ENCODE peak calls at places on chromosomes 13 and 19, in four cellular contexts. Y, B, A and E are unnamed samples.

GRCh38 chr19:48868196-48868886 is at the start of gene PLEKHA4:
- DNase-seq in B (no peak), A (peak), Y (peak), E (no peak)

GRCh38 chr13:80196756-80197155 is 144.2 kb downstream of the SPRY2 start:
- DNase-seq in B (no peak), A (no peak), Y (no peak), E (no peak)

GRCh38 chr19:49456351-49456750 is 3.3 kb downstream of the ALDH16A1 start:
- DNase-seq in B (no peak), A (no peak), Y (no peak), E (no peak)

GRCh38 chr13:38954291-38954690 is 36.3 kb downstream of the STOML3 start:
- DNase-seq in Y (no peak), B (no peak), A (no peak), E (no peak)

GRCh38 chr19:56839665-56840451 is 668 bp downstream of the PEG3 start:
- DNase-seq in A (peak), Y (peak), B (no peak), E (no peak)

GRCh38 chr19:21758296-21758695 is 9.1 kb downstream of the ZNF100 start:
- DNase-seq in A (no peak), Y (no peak), B (no peak), E (no peak)

GRCh38 chr19:15934332-15935078 is at the start of gene CYP4F11:
- DNase-seq in A (peak), B (no peak), Y (peak), E (no peak)

GRCh38 chr13:27592865-27593264 is 27.5 kb downstream of the LNX2 start:
- DNase-seq in A (no peak), B (no peak), Y (no peak), E (no peak)

GRCh38 chr13:35481777-35482176 is 5.3 kb upstream of the MAB21L1 start:
- DNase-seq in B (no peak), A (no peak), Y (no peak), E (no peak)

GRCh38 chr19:29625316-29625715 is 19.2 kb downstream of the POP4 start:
- DNase-seq in Y (peak), A (no peak), B (no peak), E (no peak)

GRCh38 chr13:49240017-49240416 is 7.7 kb upstream of the CDADC1 start:
- DNase-seq in B (no peak), Y (peak), A (no peak), E (no peak)

GRCh38 chr19:10612515-10613119 is 12.7 kb upstream of the SLC44A2 start:
- DNase-seq in Y (peak), A (peak), B (no peak), E (peak)

GRCh38 chr19:17735410-17735809 is 15.9 kb upstream of the FCHO1 start:
- DNase-seq in A (no peak), B (no peak), Y (no peak), E (no peak)

GRCh38 chr13:110511509-110512181 is 49.9 kb downstream of the RAB20 start:
- DNase-seq in Y (no peak), B (no peak), A (no peak), E (no peak)

GRCh38 chr19:54456423-54457373 is 6.9 kb downstream of the LENG9 start:
- DNase-seq in A (no peak), Y (no peak), B (no peak), E (no peak)

GRCh38 chr13:29021717-29022116 is 201.6 kb downstream of the MTUS2 start:
- DNase-seq in A (no peak), B (no peak), Y (no peak), E (no peak)

GRCh38 chr13:100645382-100645781 is 29.2 kb downstream of the TMTC4 start:
- DNase-seq in B (no peak), A (no peak), Y (no peak), E (no peak)

GRCh38 chr19:511101-511841 is 4.0 kb downstream of the TPGS1 start:
- DNase-seq in Y (peak), B (no peak), A (no peak), E (peak)

GRCh38 chr19:3398114-3398899 is 31.9 kb downstream of the NFIC start:
- DNase-seq in B (no peak), A (peak), Y (peak), E (no peak)

GRCh38 chr19:55474269-55475265 is 1.9 kb upstream of the ZNF628 start:
- DNase-seq in Y (no peak), A (no peak), B (no peak), E (no peak)

GRCh38 chr13:99061411-99061810 is 83.5 kb upstream of the DOCK9 start:
- DNase-seq in B (no peak), Y (no peak), A (no peak), E (no peak)

GRCh38 chr19:56538761-56539263 is at the start of gene ZFP28:
- DNase-seq in A (peak), B (peak), Y (no peak), E (no peak)

GRCh38 chr19:54882758-54883157 is 8.7 kb downstream of the FCAR start:
- DNase-seq in A (no peak), Y (no peak), B (no peak), E (peak)

GRCh38 chr13:88000239-88000638 is 329.1 kb downstream of the SLITRK5 start:
- DNase-seq in Y (no peak), B (no peak), A (no peak), E (no peak)

GRCh38 chr13:49220035-49220855 is at the start of gene MLNR:
- DNase-seq in A (peak), Y (peak), B (peak), E (peak)

GRCh38 chr13:37706041-37706440 is 107.5 kb upstream of the POSTN start:
- DNase-seq in Y (no peak), A (no peak), B (no peak), E (no peak)

GRCh38 chr19:41547569-41547968 is 28.4 kb upstream of the CEACAM21 start:
- DNase-seq in A (no peak), Y (no peak), B (no peak), E (no peak)

GRCh38 chr13:111114362-111115050 is 604 bp upstream of the ARHGEF7 start:
- DNase-seq in B (no peak), Y (peak), A (peak), E (peak)

GRCh38 chr13:48492123-48493075 is 40.5 kb downstream of the RCBTB2 start:
- DNase-seq in B (peak), Y (peak), A (peak), E (peak)

GRCh38 chr13:43307921-43308433 is 284.6 kb downstream of the DNAJC15 start:
- DNase-seq in Y (peak), B (no peak), A (peak), E (peak)

GRCh38 chr19:49339364-49340068 is 4.3 kb downstream of the CD37 start:
- DNase-seq in B (peak), Y (peak), A (peak), E (peak)

GRCh38 chr19:10226376-10227214 is 4.5 kb downstream of the S1PR2 start:
- DNase-seq in B (no peak), Y (peak), A (peak), E (no peak)

GRCh38 chr13:20637811-20638210 is 65.7 kb upstream of the IL17D start:
- DNase-seq in Y (no peak), A (no peak), B (no peak), E (no peak)

GRCh38 chr19:48608798-48609263 is 2.3 kb downstream of the SPACA4 start:
- DNase-seq in B (peak), A (no peak), Y (no peak), E (peak)

GRCh38 chr19:16073481-16073880 is 2.8 kb upstream of the TPM4 start:
- DNase-seq in B (no peak), Y (no peak), A (no peak), E (no peak)

GRCh38 chr13:46184277-46184699 is 2.3 kb upstream of the LCP1 start:
- DNase-seq in Y (peak), A (peak), B (peak), E (peak)

GRCh38 chr19:23343434-23344010 is 51.7 kb downstream of the ZNF91 start:
- DNase-seq in A (no peak), Y (no peak), B (no peak), E (no peak)

GRCh38 chr19:23346696-23347095 is 48.6 kb downstream of the ZNF91 start:
- DNase-seq in Y (no peak), B (no peak), A (no peak), E (no peak)

GRCh38 chr19:23351806-23352205 is 43.5 kb downstream of the ZNF91 start:
- DNase-seq in A (no peak), B (no peak), Y (no peak), E (no peak)

DNA sequence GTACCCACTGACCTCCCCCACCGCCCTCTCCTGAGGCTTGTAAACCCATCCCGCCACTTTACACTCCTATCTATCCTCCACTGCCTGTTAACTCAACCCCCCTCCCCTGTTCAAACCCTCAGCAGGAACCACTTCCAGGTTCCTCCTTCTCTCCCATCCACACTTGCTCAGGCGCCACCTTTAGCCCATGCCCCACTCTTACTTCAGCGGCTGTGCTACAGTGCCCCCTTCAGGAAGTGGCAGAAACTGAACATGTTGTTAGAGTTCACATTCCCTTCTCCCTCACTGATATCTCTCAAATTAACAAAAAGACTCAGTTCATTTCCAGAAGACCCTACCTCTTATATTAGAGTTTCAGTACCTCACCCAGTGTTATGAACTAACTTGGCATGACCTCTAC is 49.4 kb downstream of the ZNF91 start:
- DNase-seq in Y (no peak), B (no peak), A (no peak), E (no peak)
- TF ChIP-seq CTCF in Y (no peak), B (no peak), A (no peak), E (no peak)

DNA sequence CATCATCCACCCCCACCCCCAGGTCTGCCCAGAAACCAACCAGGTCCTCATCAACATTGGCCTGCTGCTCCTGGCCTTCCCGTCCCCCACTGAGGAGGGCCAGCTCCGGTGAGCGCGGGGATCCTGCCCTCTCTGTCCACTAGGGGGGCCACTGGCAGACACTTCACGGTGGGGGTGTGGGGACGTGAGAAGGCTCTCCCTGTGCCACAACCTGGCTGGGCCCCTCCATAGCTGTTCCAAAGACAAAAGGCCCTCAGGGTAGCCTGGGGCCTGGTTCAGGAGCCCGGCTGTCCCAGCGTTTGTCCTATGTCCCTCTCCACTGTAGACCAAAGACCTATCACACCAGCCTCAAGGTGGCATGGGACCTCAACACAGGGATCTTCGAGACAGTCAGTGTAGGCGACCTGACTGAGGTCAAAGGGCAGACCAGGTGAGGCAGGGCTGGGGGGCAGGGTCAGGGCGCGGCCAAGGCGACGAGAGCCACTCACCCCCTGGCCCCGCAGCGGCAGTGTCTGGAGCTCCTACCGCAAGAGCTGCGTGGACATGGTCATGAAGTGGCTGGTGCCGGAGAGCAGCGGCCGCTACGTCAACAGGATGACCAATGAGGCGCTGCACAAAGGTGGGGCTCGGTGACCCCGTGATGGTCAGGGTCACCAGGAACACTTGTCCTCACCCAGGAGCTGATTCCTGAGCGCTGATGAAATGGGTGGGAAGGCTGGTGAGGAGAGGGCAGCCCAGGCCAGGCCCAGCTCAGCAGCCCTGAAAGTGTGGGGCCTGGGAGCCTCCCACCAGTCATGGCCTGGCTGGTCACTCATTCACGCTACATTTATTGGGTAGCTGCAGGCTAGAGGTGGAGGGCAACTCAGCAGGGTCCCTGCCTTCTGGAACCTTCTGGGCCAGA is 7.9 kb downstream of the DCAF15 start:
- DNase-seq in A (no peak), B (no peak), Y (no peak), E (no peak)
- TF ChIP-seq CTCF in A (peak), B (no peak), Y (no peak), E (peak)

DNA sequence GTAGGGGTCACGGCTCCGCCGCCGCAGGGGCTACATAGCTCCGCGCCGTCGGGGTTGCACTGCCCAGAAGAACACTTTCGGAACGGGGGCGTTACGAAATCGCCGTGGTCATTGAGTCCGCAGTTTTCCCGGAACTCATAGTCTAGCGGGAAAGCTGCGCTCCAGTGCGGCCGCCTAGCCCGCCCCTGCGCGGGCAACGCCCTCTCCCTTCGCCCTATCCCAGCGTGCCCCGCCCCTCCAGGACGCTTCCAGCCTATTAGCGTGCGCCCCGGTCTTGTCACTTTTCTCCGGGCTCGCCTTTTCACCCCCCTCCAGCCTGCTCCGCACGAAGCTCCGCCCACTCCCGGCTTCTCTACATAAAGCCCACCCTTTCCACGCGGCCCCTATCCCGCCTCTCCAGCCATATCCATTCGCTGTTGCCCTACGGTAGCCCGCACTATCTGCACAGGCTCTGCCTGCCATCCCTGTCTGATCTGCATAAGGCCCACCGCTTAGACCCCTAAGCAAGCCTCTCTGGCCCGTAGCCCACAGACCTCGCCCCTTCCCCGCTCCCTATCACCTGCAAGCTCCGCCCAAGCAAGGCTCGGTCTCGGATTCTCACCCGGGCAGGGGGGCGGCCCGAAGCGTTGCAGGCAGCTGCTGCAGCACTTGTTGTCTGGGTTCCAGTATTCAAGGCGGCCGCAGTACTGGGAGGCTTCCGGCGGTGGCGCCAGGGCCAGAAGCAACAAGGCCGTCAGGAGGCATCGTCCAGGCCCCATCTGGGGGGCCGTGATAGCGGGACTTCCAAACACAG is 1.6 kb downstream of the IGFLR1 start:
- DNase-seq in B (peak), A (peak), Y (peak), E (peak)
- TF ChIP-seq CTCF in B (no peak), A (no peak), Y (peak), E (peak)

GRCh38 chr13:23378009-23378632 is 55.4 kb downstream of the SACS start:
- DNase-seq in A (no peak), Y (peak), B (peak), E (peak)

GRCh38 chr13:23377603-23378002 is 55.9 kb downstream of the SACS start:
- DNase-seq in A (no peak), Y (no peak), B (no peak), E (no peak)

GRCh38 chr13:23372264-23372905 is 61.1 kb downstream of the SACS start:
- DNase-seq in Y (no peak), B (no peak), A (no peak), E (no peak)

GRCh38 chr13:23380534-23380933 is 53.0 kb downstream of the SACS start:
- DNase-seq in Y (no peak), A (no peak), B (no peak), E (no peak)

GRCh38 chr13:23375007-23375971 is 58.2 kb downstream of the SACS start:
- DNase-seq in A (peak), B (peak), Y (peak), E (peak)
- TF ChIP-seq CTCF in A (peak), B (no peak), Y (peak), E (peak)

GRCh38 chr19:35141627-35142401 is 1.2 kb upstream of the FXYD7 start:
- DNase-seq in A (no peak), B (no peak), Y (peak), E (no peak)
- TF ChIP-seq CTCF in A (no peak), B (no peak), Y (no peak), E (no peak)

GRCh38 chr13:60170414-60170813 is 6.7 kb upstream of the DIAPH3 start:
- DNase-seq in A (no peak), B (no peak), Y (no peak), E (no peak)

GRCh38 chr13:60174113-60174512 is 10.4 kb upstream of the DIAPH3 start:
- DNase-seq in B (no peak), A (no peak), Y (no peak), E (no peak)

GRCh38 chr13:60165391-60166099 is 1.8 kb upstream of the DIAPH3 start:
- DNase-seq in A (no peak), B (no peak), Y (peak), E (no peak)

GRCh38 chr13:60167121-60167520 is 3.4 kb upstream of the DIAPH3 start:
- DNase-seq in A (no peak), Y (no peak), B (no peak), E (no peak)

DNA sequence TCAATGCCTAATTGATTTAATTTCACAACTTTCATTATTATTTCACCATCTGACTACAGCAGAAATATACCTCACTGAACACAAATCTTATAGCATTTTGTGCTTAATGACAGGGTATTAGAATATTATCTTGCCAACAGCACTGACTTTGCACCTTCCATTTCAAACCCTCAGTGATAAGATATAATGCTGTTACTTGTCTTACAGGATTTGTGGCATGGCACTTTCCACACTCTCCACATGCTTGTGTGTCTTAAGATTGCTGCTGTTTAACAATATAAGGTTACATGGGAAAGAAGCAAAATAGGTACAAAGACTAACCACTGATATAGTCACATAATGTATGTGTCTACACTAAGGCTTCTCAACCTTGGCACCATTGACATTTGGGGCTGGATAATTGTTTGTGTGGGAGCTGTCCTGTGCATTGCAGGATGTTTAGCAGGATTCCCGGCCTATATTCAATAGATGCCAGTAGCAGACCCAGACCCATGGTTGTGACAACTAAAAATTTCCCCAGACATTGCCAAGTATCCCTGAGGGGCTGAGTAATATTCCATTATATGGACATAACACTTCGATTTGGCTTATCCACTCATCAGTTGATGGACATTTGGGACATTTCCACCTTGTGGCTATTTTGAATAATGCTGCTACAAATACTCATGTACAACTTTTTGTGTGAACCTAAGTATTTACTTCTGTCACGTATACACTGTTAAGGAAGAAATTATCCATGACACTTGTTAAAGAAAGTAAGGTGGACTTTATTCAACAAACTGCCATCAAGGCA is 5.7 kb upstream of the DIAPH3 start:
- DNase-seq in B (no peak), A (no peak), Y (no peak), E (no peak)
- TF ChIP-seq CTCF in B (no peak), A (no peak), Y (no peak), E (no peak)